ENCODE peak calls at places on chromosome 16, in five cellular contexts. L is MCF 10A, V is GM06990, G is WTC11, N is stomach. J is an unnamed sample.

GRCh38 chr16:81713796-81714195 is 65.3 kb upstream of the PLCG2 start:
- DNase-seq in G (no peak), L (no peak), V (no peak), N (no peak), J (no peak)

GRCh38 chr16:30076276-30076791 is 540 bp downstream of the PPP4C start:
- DNase-seq in N (no peak), L (peak; percentile 30), V (no peak), G (no peak), J (no peak)

GRCh38 chr16:83113317-83113716 is 486.5 kb downstream of the CDH13 start:
- DNase-seq in G (peak; percentile 63), V (no peak), L (peak; percentile 33), N (no peak), J (peak; percentile 25)

GRCh38 chr16:67883872-67884261 is 818 bp upstream of the NRN1L start:
- DNase-seq in V (peak; percentile 64), L (peak; percentile 57), G (peak; percentile 88), N (peak; percentile 76), J (peak; percentile 70)

GRCh38 chr16:275786-276232 is at the start of gene RGS11:
- DNase-seq in G (no peak), V (no peak), N (no peak), L (no peak), J (no peak)

GRCh38 chr16:72073831-72074230 is 10.8 kb downstream of the HPR start:
- DNase-seq in G (no peak), N (peak; percentile 31), V (no peak), L (no peak), J (no peak)

GRCh38 chr16:19238386-19238785 is 47.1 kb upstream of the CLEC19A start:
- DNase-seq in L (no peak), G (no peak), V (no peak), N (no peak), J (no peak)

GRCh38 chr16:67939507-67940435 is 3.1 kb upstream of the PSMB10 start:
- DNase-seq in G (no peak), V (no peak), N (peak; percentile 80), L (no peak), J (no peak)

GRCh38 chr16:77816293-77816692 is 27.9 kb downstream of the VAT1L start:
- DNase-seq in L (no peak), N (no peak), G (no peak), V (no peak), J (no peak)

GRCh38 chr16:51151951-51152663 is 1.0 kb upstream of the SALL1 start:
- DNase-seq in G (peak; percentile 88), V (no peak), N (peak; percentile 34), L (no peak), J (peak; percentile 71)

GRCh38 chr16:56547120-56547948 is 17.5 kb upstream of the MT4 start:
- DNase-seq in G (peak; percentile 32), L (peak; percentile 60), N (no peak), V (no peak), J (no peak)

GRCh38 chr16:67664258-67664657 is 2.3 kb downstream of the ENKD1 start:
- DNase-seq in L (no peak), V (no peak), G (no peak), N (no peak), J (no peak)

GRCh38 chr16:70661918-70662641 is 15.7 kb downstream of the IL34 start:
- DNase-seq in N (no peak), G (no peak), V (no peak), L (no peak), J (no peak)

GRCh38 chr16:474420-475122 is 49.1 kb downstream of the RAB11FIP3 start:
- DNase-seq in N (no peak), V (no peak), G (no peak), L (no peak), J (no peak)

GRCh38 chr16:29198731-29199521 is 207.6 kb downstream of the NPIPB11 start:
- DNase-seq in G (no peak), V (no peak), N (no peak), L (no peak), J (no peak)

GRCh38 chr16:82034981-82035612 is at the start of gene HSD17B2:
- DNase-seq in G (no peak), N (peak; percentile 32), L (peak; percentile 53), V (no peak), J (no peak)

GRCh38 chr16:68230176-68230571 is 5.8 kb downstream of the ESRP2 start:
- DNase-seq in N (no peak), L (no peak), V (no peak), G (no peak), J (no peak)

GRCh38 chr16:13554020-13554419 is 365.9 kb upstream of the ERCC4 start:
- DNase-seq in N (no peak), V (no peak), L (no peak), G (no peak), J (no peak)

GRCh38 chr16:55495616-55496289 is 13.1 kb upstream of the LPCAT2 start:
- DNase-seq in N (no peak), L (peak; percentile 65), V (no peak), G (no peak), J (no peak)

GRCh38 chr16:19710191-19710908 is 7.7 kb downstream of the KNOP1 start:
- DNase-seq in V (no peak), N (no peak), L (no peak), G (no peak), J (no peak)

GRCh38 chr16:30065943-30066881 is 652 bp downstream of the ALDOA start:
- DNase-seq in L (peak; percentile 62), G (peak; percentile 40), V (no peak), N (no peak), J (no peak)

GRCh38 chr16:31352344-31353115 is 2.4 kb upstream of the ITGAX start:
- DNase-seq in G (no peak), V (peak; percentile 57), N (no peak), L (no peak), J (no peak)

GRCh38 chr16:66933776-66934137 is 445 bp downstream of the CIAO2B start:
- DNase-seq in L (peak; percentile 38), G (no peak), V (no peak), N (no peak), J (no peak)

GRCh38 chr16:30737794-30738648 is 10.2 kb upstream of the PHKG2 start:
- DNase-seq in N (no peak), G (no peak), V (no peak), L (no peak), J (no peak)

GRCh38 chr16:20084624-20085226 is 11.0 kb upstream of the GPR139 start:
- DNase-seq in L (peak; percentile 41), N (no peak), G (no peak), V (no peak), J (no peak)

GRCh38 chr16:73713817-73714495 is 582.7 kb upstream of the PSMD7 start:
- DNase-seq in G (peak; percentile 69), N (no peak), V (no peak), L (peak; percentile 63), J (no peak)

GRCh38 chr16:68707341-68708152 is 29.5 kb upstream of the CDH1 start:
- DNase-seq in G (peak; percentile 67), V (no peak), L (peak; percentile 88), N (peak; percentile 86), J (no peak)

GRCh38 chr16:56275801-56276200 is 84.5 kb downstream of the GNAO1 start:
- DNase-seq in G (no peak), N (no peak), V (no peak), L (no peak), J (no peak)

DNA sequence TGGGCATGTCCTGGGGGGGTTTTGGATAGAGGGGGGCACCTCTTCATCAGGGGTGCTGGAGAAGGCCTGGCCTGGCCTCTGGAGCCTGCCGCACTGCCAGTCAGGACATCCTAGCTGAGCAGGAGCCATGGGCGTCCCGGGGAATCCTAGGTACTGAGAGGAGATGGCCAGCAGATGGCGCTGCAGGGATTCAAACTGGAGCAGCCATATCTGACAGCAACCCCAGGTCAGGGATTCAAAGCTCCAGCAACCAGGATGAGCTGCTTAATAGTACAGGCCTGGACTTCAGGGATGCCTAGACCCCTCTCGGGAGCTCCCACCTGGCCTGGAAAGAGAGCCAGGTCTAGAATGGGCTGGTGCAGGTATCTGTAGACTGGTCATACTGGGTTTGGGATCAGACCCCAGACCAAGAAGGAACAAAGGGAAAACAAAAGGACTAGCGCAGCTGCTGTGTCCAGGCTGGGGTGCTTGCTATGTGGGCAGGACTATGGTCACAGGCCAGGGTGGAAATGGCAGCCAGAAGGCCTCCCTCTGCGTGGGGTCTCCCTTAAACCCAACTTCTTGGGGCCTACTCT is 306.9 kb upstream of the RBFOX1 start:
- DNase-seq in N (peak; percentile 46), L (peak; percentile 6), G (peak; percentile 40), V (no peak), J (peak; percentile 84)
- TF ChIP-seq CTCF in N (peak; percentile 28), L (peak; percentile 10), G (peak; percentile 35), V (peak; percentile 43), J (peak; percentile 81)

DNA sequence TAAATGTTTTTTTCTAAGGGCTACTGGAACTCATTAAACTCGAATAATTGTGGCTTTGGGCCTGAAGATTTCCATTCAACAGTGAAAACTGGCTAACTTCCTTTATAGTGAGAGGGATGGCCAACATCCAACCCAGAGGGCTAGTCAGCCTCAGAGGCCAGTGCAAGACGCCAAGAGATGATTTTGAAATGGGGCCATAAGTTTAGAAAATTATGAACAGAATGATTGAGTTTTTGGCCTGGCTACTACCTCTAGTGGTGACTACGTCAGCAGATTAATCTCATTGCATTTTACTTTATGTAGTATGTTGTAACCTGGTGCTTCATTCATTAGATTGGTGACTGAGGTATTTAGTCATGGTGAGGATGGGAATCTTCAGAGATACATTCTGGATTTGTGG is 28.4 kb downstream of the HAPSTR1 start:
- DNase-seq in V (no peak), G (no peak), N (no peak), L (peak; percentile 44), J (no peak)
- TF ChIP-seq CTCF in V (no peak), G (no peak), N (no peak), L (no peak), J (no peak)

GRCh38 chr16:89318430-89318758 is 100.9 kb downstream of the ZNF778 start:
- DNase-seq in N (no peak), G (no peak), V (no peak), L (no peak), J (no peak)
- TF ChIP-seq CTCF in N (no peak), G (no peak), V (no peak), L (no peak), J (no peak)

GRCh38 chr16:27431773-27432599 is 30.0 kb downstream of the IL21R start:
- DNase-seq in V (no peak), N (peak; percentile 21), G (no peak), L (peak; percentile 33), J (peak; percentile 4)
- TF ChIP-seq CTCF in V (no peak), N (no peak), G (no peak), L (no peak), J (no peak)

GRCh38 chr16:87703071-87703470 is 62.7 kb downstream of the KLHDC4 start:
- DNase-seq in V (no peak), L (no peak), G (no peak), N (no peak), J (no peak)
- TF ChIP-seq CTCF in V (no peak), L (no peak), G (no peak), N (no peak), J (no peak)

GRCh38 chr16:5768445-5768844 is 670.9 kb upstream of the EEF2KMT start:
- DNase-seq in L (no peak), N (no peak), G (no peak), V (no peak), J (no peak)

GRCh38 chr16:5761592-5761991 is 664.0 kb upstream of the EEF2KMT start:
- DNase-seq in N (no peak), V (no peak), G (no peak), L (no peak), J (no peak)

DNA sequence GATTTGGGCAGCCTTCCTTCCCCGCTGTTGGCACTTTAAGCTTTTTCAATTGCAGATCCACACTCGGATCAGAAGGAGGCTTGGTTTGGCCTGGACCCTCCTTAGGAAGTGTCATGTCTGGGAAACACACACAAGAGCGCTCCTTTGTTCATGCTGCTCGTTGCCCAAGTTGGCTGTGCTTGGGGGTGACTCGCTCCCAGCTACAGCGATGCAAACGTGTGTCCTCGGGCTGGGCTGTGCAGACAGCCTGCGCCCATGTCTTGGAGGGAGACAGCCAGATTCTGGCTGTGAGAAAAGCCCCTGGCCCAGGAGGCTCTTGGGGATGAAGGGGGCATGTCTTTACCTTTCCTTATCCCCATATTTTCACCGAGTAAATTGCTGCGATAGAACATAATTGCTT is 665.6 kb upstream of the EEF2KMT start:
- DNase-seq in N (no peak), V (no peak), G (no peak), L (no peak), J (no peak)
- TF ChIP-seq CTCF in N (no peak), V (no peak), G (no peak), L (no peak), J (no peak)